ENCODE peak calls at places on chromosomes 6 and 20, in nine cellular contexts. O is mucosa of descending colon; K is mammary epithelial cell; S is CD4-positive, alpha-beta T cell; F is A549; C is PC-9; D is HFFc6; M is AG04449; V is fibroblast of the aortic adventitia. G is an unnamed sample.

GRCh38 chr6:166851426-166851825 is 104.9 kb downstream of the RNASET2 start:
- DNase-seq in M (no peak), D (no peak), S (no peak), O (no peak), K (no peak), F (no peak), V (no peak), C (no peak), G (no peak)

GRCh38 chr20:52972190-52972937 is at the start of gene TSHZ2:
- DNase-seq in F (peak), V (peak), M (no peak), O (peak), D (no peak), K (peak), C (no peak), S (peak), G (peak)

GRCh38 chr6:167506443-167507231 is 181.8 kb downstream of the TTLL2 start:
- DNase-seq in M (no peak), V (no peak), O (peak), F (no peak), C (no peak), S (no peak), D (no peak), K (no peak), G (no peak)

GRCh38 chr6:30672445-30673253 is at the start of gene DHX16:
- DNase-seq in F (peak), C (peak), M (peak), S (peak), V (peak), D (peak), O (peak), K (peak), G (peak)

GRCh38 chr6:131917318-131917717 is 33.9 kb downstream of the CCN2 start:
- DNase-seq in V (no peak), K (no peak), C (no peak), D (peak), S (no peak), M (no peak), F (no peak), O (no peak), G (no peak)

GRCh38 chr20:5170341-5170740 is 43.5 kb downstream of the CDS2 start:
- DNase-seq in F (no peak), K (no peak), S (no peak), D (no peak), O (no peak), C (no peak), V (no peak), M (no peak), G (no peak)

GRCh38 chr6:138943089-138943625 is 44.9 kb downstream of the REPS1 start:
- DNase-seq in F (no peak), M (no peak), D (no peak), S (no peak), K (no peak), O (no peak), C (no peak), V (no peak), G (no peak)

GRCh38 chr6:156887623-156888269 is 110.6 kb downstream of the ARID1B start:
- DNase-seq in C (no peak), F (no peak), K (no peak), D (no peak), S (no peak), O (no peak), M (no peak), V (peak), G (no peak)

GRCh38 chr6:145486306-145486705 is 249.0 kb downstream of the EPM2A start:
- DNase-seq in D (no peak), K (no peak), O (no peak), S (no peak), C (no peak), V (no peak), M (no peak), F (no peak), G (no peak)

GRCh38 chr6:21163110-21163837 is 430.3 kb upstream of the SOX4 start:
- DNase-seq in K (peak), C (no peak), D (peak), V (peak), O (no peak), F (no peak), M (peak), S (no peak), G (no peak)

GRCh38 chr6:37565267-37566208 is 65.8 kb upstream of the CCDC167 start:
- DNase-seq in O (no peak), K (no peak), S (no peak), D (no peak), M (no peak), C (no peak), F (no peak), V (no peak), G (peak)

GRCh38 chr6:31795616-31796298 is at the start of gene VARS1:
- DNase-seq in O (peak), V (peak), F (peak), S (peak), M (no peak), K (peak), D (peak), C (peak), G (peak)

GRCh38 chr6:17928514-17929430 is 58.7 kb downstream of the KIF13A start:
- DNase-seq in K (peak), O (no peak), F (no peak), S (no peak), D (peak), C (peak), M (no peak), V (peak), G (no peak)

GRCh38 chr6:53734473-53735299 is 60.1 kb upstream of the LRRC1 start:
- DNase-seq in M (peak), D (peak), C (peak), O (peak), F (peak), S (no peak), V (peak), K (peak), G (peak)

GRCh38 chr6:108944707-108945685 is 96.8 kb downstream of the ARMC2 start:
- DNase-seq in D (peak), S (no peak), K (peak), M (peak), C (no peak), F (no peak), O (no peak), V (peak), G (no peak)

GRCh38 chr6:11585426-11586016 is 48.0 kb downstream of the TMEM170B start:
- DNase-seq in C (peak), D (peak), K (peak), F (peak), V (peak), M (no peak), S (no peak), O (no peak), G (no peak)

GRCh38 chr6:44035621-44036020 is 91.6 kb downstream of the MRPL14 start:
- DNase-seq in K (peak), C (peak), F (no peak), S (no peak), O (no peak), M (no peak), V (peak), D (no peak), G (no peak)

GRCh38 chr20:57264151-57264792 is 2.2 kb downstream of the BMP7 start:
- DNase-seq in F (no peak), D (no peak), K (no peak), O (no peak), C (no peak), M (no peak), V (no peak), S (no peak), G (no peak)

GRCh38 chr6:867378-867777 is 174.4 kb upstream of the EXOC2 start:
- DNase-seq in S (no peak), O (no peak), C (no peak), D (no peak), M (no peak), K (no peak), F (no peak), V (no peak), G (no peak)

GRCh38 chr6:108661430-108661829 is 100.7 kb downstream of the FOXO3 start:
- DNase-seq in O (no peak), M (no peak), S (no peak), K (peak), D (peak), V (peak), C (peak), F (no peak), G (no peak)

GRCh38 chr20:11912013-11912663 is 5.6 kb upstream of the BTBD3 start:
- DNase-seq in M (no peak), D (no peak), C (no peak), F (peak), O (no peak), S (no peak), V (peak), K (no peak), G (no peak)

GRCh38 chr20:43564993-43565757 is 6.3 kb downstream of the SGK2 start:
- DNase-seq in C (no peak), O (no peak), D (no peak), K (no peak), M (no peak), V (no peak), S (no peak), F (no peak), G (no peak)

GRCh38 chr6:137304020-137304780 is 85.0 kb upstream of the IFNGR1 start:
- DNase-seq in M (no peak), F (no peak), D (no peak), K (no peak), S (no peak), V (no peak), C (peak), O (no peak), G (no peak)

GRCh38 chr6:15048367-15048766 is 197.5 kb upstream of the JARID2 start:
- DNase-seq in O (no peak), C (no peak), S (no peak), V (no peak), F (no peak), M (no peak), K (no peak), D (no peak), G (no peak)

GRCh38 chr6:139881728-139882211 is 507.3 kb upstream of the CITED2 start:
- DNase-seq in D (peak), K (peak), C (no peak), S (no peak), M (no peak), V (peak), O (no peak), F (peak), G (peak)

GRCh38 chr6:11213305-11214106 is 19.0 kb downstream of the NEDD9 start:
- DNase-seq in S (no peak), O (no peak), D (no peak), V (peak), C (no peak), M (no peak), K (no peak), F (peak), G (no peak)

GRCh38 chr6:143952947-143953346 is 55.1 kb downstream of the PLAGL1 start:
- DNase-seq in V (no peak), O (no peak), K (no peak), M (no peak), D (no peak), F (no peak), S (no peak), C (no peak), G (no peak)

GRCh38 chr6:143955971-143956370 is 52.1 kb downstream of the PLAGL1 start:
- DNase-seq in S (no peak), K (peak), O (no peak), V (no peak), C (no peak), D (no peak), M (no peak), F (no peak), G (no peak)

GRCh38 chr6:143952386-143952785 is 55.7 kb downstream of the PLAGL1 start:
- DNase-seq in O (no peak), C (no peak), D (no peak), S (no peak), V (no peak), M (no peak), F (no peak), K (no peak), G (no peak)

GRCh38 chr6:143950874-143951273 is 57.2 kb downstream of the PLAGL1 start:
- DNase-seq in F (no peak), K (no peak), C (no peak), O (no peak), D (no peak), V (no peak), S (no peak), M (no peak), G (no peak)

GRCh38 chr6:143953922-143954321 is 54.1 kb downstream of the PLAGL1 start:
- DNase-seq in C (no peak), V (no peak), M (no peak), K (no peak), S (no peak), F (no peak), D (no peak), O (no peak), G (no peak)
- TF ChIP-seq CTCF in C (no peak), V (no peak), M (no peak), K (no peak), S (no peak), F (no peak), D (no peak), O (no peak), G (no peak)

GRCh38 chr20:48447456-48447855 is 380.3 kb downstream of the PREX1 start:
- DNase-seq in D (no peak), V (no peak), F (no peak), S (no peak), K (no peak), M (no peak), O (no peak), C (no peak), G (no peak)

GRCh38 chr20:48444249-48444648 is 383.6 kb downstream of the PREX1 start:
- DNase-seq in S (no peak), D (no peak), M (no peak), C (no peak), K (no peak), O (no peak), V (no peak), F (no peak), G (no peak)

GRCh38 chr20:48451401-48451800 is 376.4 kb downstream of the PREX1 start:
- DNase-seq in M (no peak), D (no peak), F (no peak), C (no peak), S (no peak), K (no peak), V (no peak), O (no peak), G (no peak)

GRCh38 chr20:48445827-48446226 is 382.0 kb downstream of the PREX1 start:
- DNase-seq in O (no peak), K (no peak), C (no peak), S (no peak), D (no peak), V (no peak), M (no peak), F (no peak), G (no peak)

GRCh38 chr20:48448601-48449384 is 379.0 kb downstream of the PREX1 start:
- DNase-seq in D (no peak), V (peak), S (no peak), F (no peak), K (no peak), O (no peak), C (no peak), M (no peak), G (no peak)
- TF ChIP-seq CTCF in D (no peak), V (no peak), S (no peak), F (no peak), K (no peak), O (no peak), C (no peak), M (no peak), G (no peak)

GRCh38 chr20:38325167-38325566 is 21.1 kb upstream of the LBP start:
- DNase-seq in V (no peak), C (no peak), M (no peak), O (no peak), D (no peak), K (no peak), F (no peak), S (no peak), G (no peak)

GRCh38 chr20:38320221-38320620 is 16.3 kb downstream of the BPI start:
- DNase-seq in M (no peak), O (no peak), F (no peak), V (no peak), S (no peak), C (no peak), D (no peak), K (no peak), G (no peak)

GRCh38 chr20:38324159-38324558 is 20.2 kb downstream of the BPI start:
- DNase-seq in V (no peak), M (no peak), D (no peak), C (no peak), O (no peak), K (no peak), S (no peak), F (no peak), G (no peak)

GRCh38 chr20:38325905-38326304 is 20.4 kb upstream of the LBP start:
- DNase-seq in S (no peak), C (no peak), F (no peak), D (no peak), V (no peak), K (no peak), M (no peak), O (no peak), G (no peak)

DNA sequence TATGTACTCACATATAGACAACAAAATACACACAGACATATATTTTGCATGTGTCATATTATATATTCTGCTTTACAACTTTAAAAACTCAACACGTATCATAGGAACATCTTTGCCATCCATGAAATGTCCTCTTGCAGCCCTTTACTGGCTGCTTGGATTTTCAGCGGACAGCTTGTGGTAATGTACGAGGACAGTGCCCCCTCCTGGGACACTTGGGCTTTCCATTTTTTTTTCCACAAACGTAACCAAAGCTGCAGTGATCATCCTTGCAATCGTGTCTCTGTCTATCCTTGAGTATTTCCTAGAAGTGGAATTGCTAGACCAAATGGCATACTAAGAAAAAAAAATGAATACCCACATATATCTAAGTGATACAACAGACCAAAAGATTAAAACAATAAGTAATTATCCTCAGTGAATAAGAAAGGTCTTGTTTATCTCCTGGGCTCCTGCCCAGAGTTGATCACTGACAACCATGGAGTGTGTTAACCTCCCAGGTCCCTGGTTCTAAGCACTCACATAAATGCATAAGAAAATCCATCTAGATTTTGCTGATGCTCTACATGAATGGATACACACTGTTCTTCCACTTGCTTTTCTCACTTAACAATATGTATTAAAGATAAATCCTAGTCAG is 18.1 kb downstream of the BPI start:
- DNase-seq in K (peak), D (peak), C (no peak), V (peak), F (peak), S (no peak), O (no peak), M (no peak), G (peak)
- TF ChIP-seq CTCF in K (peak), D (peak), C (peak), V (peak), F (peak), S (peak), O (no peak), M (peak), G (peak)

GRCh38 chr20:62907377-62908317 is 18.7 kb downstream of the DIDO1 start:
- DNase-seq in D (no peak), S (no peak), M (no peak), C (no peak), O (peak), F (no peak), V (no peak), K (no peak), G (no peak)
- TF ChIP-seq CTCF in D (peak), S (peak), M (peak), C (peak), O (no peak), F (peak), V (peak), K (peak), G (peak)

DNA sequence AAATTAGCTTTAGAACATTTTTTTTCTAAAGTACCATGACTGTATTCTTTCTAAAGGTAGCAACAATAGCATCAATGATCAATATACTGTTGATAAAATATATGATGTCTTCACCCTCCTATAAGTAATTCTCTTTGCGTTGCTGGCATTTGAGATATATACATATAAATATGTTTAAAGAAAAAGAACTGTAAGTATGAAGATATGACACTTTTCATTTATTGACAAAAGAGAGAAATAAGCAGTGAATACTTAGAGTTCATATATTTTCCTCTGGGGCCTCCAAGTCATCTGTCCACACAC is 49.4 kb upstream of the SCGN start:
- DNase-seq in M (no peak), F (no peak), D (no peak), K (no peak), S (no peak), C (no peak), V (no peak), O (no peak), G (no peak)
- TF ChIP-seq CTCF in M (no peak), F (no peak), D (peak), K (no peak), S (peak), C (peak), V (no peak), O (no peak), G (no peak)

GRCh38 chr6:100775667-100776066 is 105.5 kb downstream of the ASCC3 start:
- DNase-seq in O (no peak), K (no peak), S (no peak), C (no peak), M (no peak), D (no peak), F (no peak), V (peak), G (no peak)
- TF ChIP-seq CTCF in O (no peak), K (peak), S (no peak), C (no peak), M (no peak), D (peak), F (no peak), V (peak), G (no peak)

GRCh38 chr20:19828233-19828632 is 70.2 kb downstream of the RIN2 start:
- DNase-seq in D (peak), C (peak), S (no peak), V (no peak), K (peak), O (no peak), F (peak), M (no peak), G (no peak)
- TF ChIP-seq CTCF in D (peak), C (peak), S (no peak), V (peak), K (peak), O (no peak), F (peak), M (peak), G (no peak)

DNA sequence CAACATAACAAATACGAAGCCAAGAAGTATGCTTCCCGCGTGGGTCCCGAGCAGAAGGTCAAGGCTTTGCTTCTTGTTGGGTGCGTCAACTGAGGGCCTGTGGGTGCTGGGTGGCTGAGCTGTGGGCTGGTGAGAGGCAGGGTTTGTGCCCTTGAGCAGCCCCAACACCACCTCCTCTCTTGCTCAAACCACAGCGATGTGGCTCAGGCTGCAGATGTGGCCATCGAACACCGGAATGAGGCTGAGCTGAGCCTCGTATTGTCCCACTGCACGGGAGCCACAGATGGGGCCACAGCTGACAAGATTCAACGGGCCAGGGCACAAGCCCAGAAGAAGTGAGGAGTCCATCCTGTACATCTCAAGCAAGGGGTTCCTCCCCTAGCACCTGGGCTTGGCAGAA is 7.0 kb upstream of the PTPRA start:
- DNase-seq in F (no peak), O (no peak), M (no peak), S (no peak), V (no peak), C (no peak), K (no peak), D (no peak), G (no peak)
- TF ChIP-seq CTCF in F (no peak), O (no peak), M (no peak), S (no peak), V (no peak), C (no peak), K (no peak), D (no peak), G (no peak)

GRCh38 chr20:7362601-7363000 is 577.7 kb downstream of the HAO1 start:
- DNase-seq in C (no peak), K (no peak), D (no peak), F (no peak), V (no peak), O (no peak), S (no peak), M (no peak), G (no peak)

GRCh38 chr20:7361321-7361720 is 578.9 kb downstream of the HAO1 start:
- DNase-seq in C (no peak), O (no peak), S (no peak), F (no peak), V (no peak), K (no peak), D (no peak), M (no peak), G (no peak)

GRCh38 chr20:7355056-7355455 is 585.2 kb downstream of the HAO1 start:
- DNase-seq in M (no peak), V (no peak), F (no peak), S (no peak), C (no peak), O (no peak), K (no peak), D (no peak), G (no peak)

GRCh38 chr20:7359739-7360138 is 580.5 kb downstream of the HAO1 start:
- DNase-seq in K (no peak), M (no peak), V (no peak), F (no peak), O (no peak), D (no peak), S (no peak), C (no peak), G (no peak)

GRCh38 chr20:7358670-7359069 is 581.6 kb downstream of the HAO1 start:
- DNase-seq in C (no peak), F (no peak), M (no peak), S (no peak), V (no peak), O (no peak), D (no peak), K (no peak), G (no peak)
- TF ChIP-seq CTCF in C (no peak), F (no peak), M (no peak), S (no peak), V (peak), O (no peak), D (no peak), K (no peak), G (no peak)

GRCh38 chr6:124659427-124659826 is 302.8 kb upstream of the RNF217 start:
- DNase-seq in F (peak), S (no peak), V (no peak), K (no peak), O (no peak), D (no peak), C (no peak), M (no peak), G (no peak)
- TF ChIP-seq CTCF in F (no peak), S (no peak), V (no peak), K (peak), O (no peak), D (no peak), C (no peak), M (no peak), G (no peak)

G was measured in neural crest cell.